ENCODE peak calls at places on chromosomes 12 and 14, in six cellular contexts. One of them, this sample, is unnamed. For H3K36me3, the result is how much of the 10 kb centered on the place peaks cover.

GRCh38 chr12:94169495-94169894 is 21.1 kb downstream of the PLXNC1 start:
- DNase-seq in hepatocyte: no peak
- DNase-seq in pancreas: no peak
- DNase-seq in tibial artery: no peak
- DNase-seq in left ventricle myocardium inferior: no peak
- DNase-seq in neural progenitor cell: no peak
- DNase-seq in this sample: no peak

GRCh38 chr12:30996255-30996654 is 69.7 kb downstream of the TSPAN11 start:
- DNase-seq in neural progenitor cell: no peak
- DNase-seq in tibial artery: no peak
- DNase-seq in left ventricle myocardium inferior: no peak
- DNase-seq in pancreas: no peak
- DNase-seq in hepatocyte: no peak
- DNase-seq in this sample: no peak

GRCh38 chr14:61560323-61560722 is 135.0 kb upstream of the HIF1A start:
- DNase-seq in neural progenitor cell: no peak
- DNase-seq in hepatocyte: peak
- DNase-seq in tibial artery: no peak
- DNase-seq in pancreas: no peak
- DNase-seq in left ventricle myocardium inferior: no peak
- DNase-seq in this sample: no peak

GRCh38 chr14:86799244-86799647 is 1193.7 kb downstream of the GALC start:
- DNase-seq in neural progenitor cell: no peak
- DNase-seq in tibial artery: no peak
- DNase-seq in hepatocyte: peak
- DNase-seq in pancreas: no peak
- DNase-seq in left ventricle myocardium inferior: no peak
- DNase-seq in this sample: no peak

GRCh38 chr12:104686196-104686595 is 229.4 kb downstream of the CHST11 start:
- DNase-seq in left ventricle myocardium inferior: no peak
- DNase-seq in pancreas: no peak
- DNase-seq in neural progenitor cell: no peak
- DNase-seq in tibial artery: no peak
- DNase-seq in hepatocyte: no peak
- DNase-seq in this sample: no peak

GRCh38 chr12:53575502-53576264 is 50.5 kb downstream of the ATF7 start:
- DNase-seq in tibial artery: no peak
- DNase-seq in neural progenitor cell: no peak
- DNase-seq in left ventricle myocardium inferior: no peak
- DNase-seq in hepatocyte: peak
- DNase-seq in pancreas: no peak
- DNase-seq in this sample: peak

GRCh38 chr14:98138666-98139065 is 1133.3 kb downstream of the BCL11B start:
- DNase-seq in tibial artery: no peak
- DNase-seq in left ventricle myocardium inferior: no peak
- DNase-seq in pancreas: no peak
- DNase-seq in neural progenitor cell: peak
- DNase-seq in hepatocyte: peak
- DNase-seq in this sample: peak

GRCh38 chr14:101926620-101927019 is 37.8 kb upstream of the DYNC1H1 start:
- DNase-seq in hepatocyte: no peak
- DNase-seq in neural progenitor cell: no peak
- DNase-seq in tibial artery: no peak
- DNase-seq in left ventricle myocardium inferior: no peak
- DNase-seq in pancreas: no peak
- DNase-seq in this sample: no peak

GRCh38 chr12:22459872-22460490 is 84.4 kb downstream of the C2CD5 start:
- DNase-seq in tibial artery: no peak
- DNase-seq in hepatocyte: peak
- DNase-seq in neural progenitor cell: peak
- DNase-seq in left ventricle myocardium inferior: no peak
- DNase-seq in pancreas: no peak
- DNase-seq in this sample: peak

GRCh38 chr12:120909633-120910318 is 5.6 kb upstream of the SPPL3 start:
- DNase-seq in hepatocyte: no peak
- DNase-seq in tibial artery: no peak
- DNase-seq in neural progenitor cell: no peak
- DNase-seq in pancreas: no peak
- DNase-seq in left ventricle myocardium inferior: no peak
- DNase-seq in this sample: no peak

GRCh38 chr12:50192908-50193307 is 25.7 kb upstream of the CERS5 start:
- DNase-seq in pancreas: no peak
- DNase-seq in tibial artery: no peak
- DNase-seq in neural progenitor cell: no peak
- DNase-seq in left ventricle myocardium inferior: no peak
- DNase-seq in hepatocyte: no peak
- DNase-seq in this sample: no peak
- H3K36me3 ChIP-seq in pancreas: under half
- H3K36me3 ChIP-seq in tibial artery: under half
- H3K36me3 ChIP-seq in neural progenitor cell: under half
- H3K36me3 ChIP-seq in left ventricle myocardium inferior: half or more
- H3K36me3 ChIP-seq in hepatocyte: under half
- H3K36me3 ChIP-seq in this sample: under half

GRCh38 chr12:41193321-41193720 is 5.2 kb downstream of the PDZRN4 start:
- DNase-seq in tibial artery: no peak
- DNase-seq in left ventricle myocardium inferior: no peak
- DNase-seq in neural progenitor cell: no peak
- DNase-seq in hepatocyte: no peak
- DNase-seq in pancreas: no peak
- DNase-seq in this sample: no peak
- H3K36me3 ChIP-seq in tibial artery: under half
- H3K36me3 ChIP-seq in left ventricle myocardium inferior: under half
- H3K36me3 ChIP-seq in neural progenitor cell: under half
- H3K36me3 ChIP-seq in hepatocyte: under half
- H3K36me3 ChIP-seq in pancreas: under half
- H3K36me3 ChIP-seq in this sample: under half

DNA sequence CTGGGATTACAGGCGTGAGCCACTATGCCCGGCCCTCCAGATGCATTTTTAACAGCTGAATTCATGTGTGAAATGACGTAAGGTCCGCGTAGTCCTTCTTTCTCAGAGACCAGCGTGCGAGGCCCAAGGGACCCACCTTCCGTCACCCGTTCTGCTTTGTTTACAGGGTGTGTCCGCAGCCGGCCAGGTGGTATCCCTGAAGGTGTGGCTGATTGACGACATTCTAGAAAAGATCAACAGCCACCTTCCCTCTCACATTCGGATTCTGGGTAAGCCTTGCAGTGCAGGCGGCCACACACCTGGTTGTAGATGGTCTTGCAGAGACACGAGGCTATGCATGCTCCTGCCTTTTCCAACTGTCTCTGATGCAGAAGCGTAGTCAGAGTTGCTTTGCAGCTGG is 9.9 kb downstream of the PUS1 start:
- DNase-seq in tibial artery: no peak
- DNase-seq in left ventricle myocardium inferior: no peak
- DNase-seq in pancreas: no peak
- DNase-seq in neural progenitor cell: no peak
- DNase-seq in hepatocyte: no peak
- DNase-seq in this sample: no peak
- H3K36me3 ChIP-seq in tibial artery: under half
- H3K36me3 ChIP-seq in left ventricle myocardium inferior: half or more
- H3K36me3 ChIP-seq in pancreas: under half
- H3K36me3 ChIP-seq in neural progenitor cell: under half
- H3K36me3 ChIP-seq in hepatocyte: under half
- H3K36me3 ChIP-seq in this sample: under half

GRCh38 chr12:119687344-119687865 is 19.5 kb downstream of the PRKAB1 start:
- DNase-seq in tibial artery: no peak
- DNase-seq in neural progenitor cell: no peak
- DNase-seq in pancreas: no peak
- DNase-seq in left ventricle myocardium inferior: no peak
- DNase-seq in hepatocyte: no peak
- DNase-seq in this sample: no peak
- H3K36me3 ChIP-seq in tibial artery: under half
- H3K36me3 ChIP-seq in neural progenitor cell: under half
- H3K36me3 ChIP-seq in pancreas: under half
- H3K36me3 ChIP-seq in left ventricle myocardium inferior: under half
- H3K36me3 ChIP-seq in hepatocyte: under half
- H3K36me3 ChIP-seq in this sample: under half

DNA sequence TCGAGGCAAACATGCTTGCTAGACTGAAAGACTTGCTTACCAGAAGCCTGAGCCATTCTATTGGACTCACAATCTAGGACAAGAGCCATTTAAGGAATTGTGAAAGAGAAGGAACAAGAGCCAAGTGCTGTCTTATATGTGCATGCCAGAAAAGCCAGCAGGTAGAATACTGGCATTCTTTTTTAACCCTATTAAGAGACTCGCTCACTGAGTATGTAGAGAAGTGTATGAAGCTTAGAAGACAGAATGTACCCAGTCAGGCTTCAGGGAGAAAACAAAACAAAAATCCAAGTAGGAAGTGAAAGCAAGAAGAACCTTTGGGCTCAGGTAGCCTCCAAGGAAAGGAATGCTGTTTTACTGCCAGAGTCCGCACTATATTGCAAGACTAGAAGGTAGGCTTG is 65.9 kb downstream of the DCAF5 start:
- DNase-seq in hepatocyte: no peak
- DNase-seq in tibial artery: no peak
- DNase-seq in neural progenitor cell: no peak
- DNase-seq in left ventricle myocardium inferior: no peak
- DNase-seq in pancreas: no peak
- DNase-seq in this sample: peak
- H3K36me3 ChIP-seq in hepatocyte: under half
- H3K36me3 ChIP-seq in tibial artery: under half
- H3K36me3 ChIP-seq in neural progenitor cell: under half
- H3K36me3 ChIP-seq in left ventricle myocardium inferior: half or more
- H3K36me3 ChIP-seq in pancreas: under half
- H3K36me3 ChIP-seq in this sample: under half

GRCh38 chr12:77685112-77685511 is 145.6 kb upstream of the NAV3 start:
- DNase-seq in pancreas: no peak
- DNase-seq in hepatocyte: peak
- DNase-seq in neural progenitor cell: peak
- DNase-seq in tibial artery: peak
- DNase-seq in left ventricle myocardium inferior: no peak
- DNase-seq in this sample: peak
- H3K36me3 ChIP-seq in pancreas: under half
- H3K36me3 ChIP-seq in hepatocyte: under half
- H3K36me3 ChIP-seq in neural progenitor cell: under half
- H3K36me3 ChIP-seq in tibial artery: under half
- H3K36me3 ChIP-seq in left ventricle myocardium inferior: under half
- H3K36me3 ChIP-seq in this sample: under half

GRCh38 chr12:108842364-108842763 is 15.0 kb downstream of the SSH1 start:
- DNase-seq in left ventricle myocardium inferior: no peak
- DNase-seq in neural progenitor cell: no peak
- DNase-seq in pancreas: no peak
- DNase-seq in hepatocyte: no peak
- DNase-seq in tibial artery: no peak
- DNase-seq in this sample: peak
- H3K36me3 ChIP-seq in left ventricle myocardium inferior: under half
- H3K36me3 ChIP-seq in neural progenitor cell: under half
- H3K36me3 ChIP-seq in pancreas: under half
- H3K36me3 ChIP-seq in hepatocyte: under half
- H3K36me3 ChIP-seq in tibial artery: under half
- H3K36me3 ChIP-seq in this sample: under half

GRCh38 chr12:132866251-132866828 is 21.1 kb downstream of the CHFR start:
- DNase-seq in pancreas: no peak
- DNase-seq in neural progenitor cell: no peak
- DNase-seq in left ventricle myocardium inferior: no peak
- DNase-seq in hepatocyte: peak
- DNase-seq in tibial artery: no peak
- DNase-seq in this sample: peak
- H3K36me3 ChIP-seq in pancreas: under half
- H3K36me3 ChIP-seq in neural progenitor cell: under half
- H3K36me3 ChIP-seq in left ventricle myocardium inferior: half or more
- H3K36me3 ChIP-seq in hepatocyte: under half
- H3K36me3 ChIP-seq in tibial artery: half or more
- H3K36me3 ChIP-seq in this sample: under half

This sample was measured in prostate gland.